ENCODE peak calls at places on chromosomes 1 and 21, in seven cellular contexts. One of them, this sample, is unnamed.
A peak's percentile ranks its signal among the peaks of the same experiment; 100 is the strongest.

GRCh38 chr1:6823822-6824221 is 38.6 kb downstream of the CAMTA1 start:
- DNase-seq in coronary artery: no peak
- DNase-seq in PC-3: no peak
- DNase-seq in brain microvascular endothelial cell: no peak
- DNase-seq in CD8-positive, alpha-beta T cell: no peak
- DNase-seq in ascending aorta: no peak
- DNase-seq in body of pancreas: no peak
- DNase-seq in this sample: no peak

GRCh38 chr1:63435136-63435535 is 67.7 kb downstream of the ALG6 start:
- DNase-seq in coronary artery: no peak
- DNase-seq in PC-3: no peak
- DNase-seq in brain microvascular endothelial cell: no peak
- DNase-seq in CD8-positive, alpha-beta T cell: no peak
- DNase-seq in ascending aorta: no peak
- DNase-seq in body of pancreas: no peak
- DNase-seq in this sample: no peak

GRCh38 chr1:181040284-181040865 is 6.6 kb downstream of the MR1 start:
- DNase-seq in coronary artery: no peak
- DNase-seq in PC-3: no peak
- DNase-seq in brain microvascular endothelial cell: no peak
- DNase-seq in CD8-positive, alpha-beta T cell: no peak
- DNase-seq in ascending aorta: no peak
- DNase-seq in body of pancreas: no peak
- DNase-seq in this sample: no peak

GRCh38 chr1:228098323-228098931 is 4.7 kb downstream of the C1orf35 start:
- DNase-seq in coronary artery: peak; percentile 64
- DNase-seq in PC-3: no peak
- DNase-seq in brain microvascular endothelial cell: no peak
- DNase-seq in CD8-positive, alpha-beta T cell: no peak
- DNase-seq in ascending aorta: no peak
- DNase-seq in body of pancreas: no peak
- DNase-seq in this sample: no peak

GRCh38 chr1:212671342-212672031 is 28.2 kb downstream of the BATF3 start:
- DNase-seq in coronary artery: peak; percentile 68
- DNase-seq in PC-3: peak; percentile 91
- DNase-seq in brain microvascular endothelial cell: peak; percentile 39
- DNase-seq in CD8-positive, alpha-beta T cell: no peak
- DNase-seq in ascending aorta: peak; percentile 22
- DNase-seq in body of pancreas: no peak
- DNase-seq in this sample: peak; percentile 67

GRCh38 chr1:27000817-27001460 is 7.4 kb downstream of the TRNP1 start:
- DNase-seq in coronary artery: no peak
- DNase-seq in PC-3: no peak
- DNase-seq in brain microvascular endothelial cell: peak; percentile 67
- DNase-seq in CD8-positive, alpha-beta T cell: no peak
- DNase-seq in ascending aorta: peak; percentile 58
- DNase-seq in body of pancreas: no peak
- DNase-seq in this sample: no peak

GRCh38 chr1:61472876-61473275 is 252.1 kb downstream of the TM2D1 start:
- DNase-seq in coronary artery: no peak
- DNase-seq in PC-3: peak; percentile 39
- DNase-seq in brain microvascular endothelial cell: no peak
- DNase-seq in CD8-positive, alpha-beta T cell: no peak
- DNase-seq in ascending aorta: no peak
- DNase-seq in body of pancreas: no peak
- DNase-seq in this sample: no peak

GRCh38 chr21:42746593-42747266 is 93.3 kb downstream of the PDE9A start:
- DNase-seq in coronary artery: no peak
- DNase-seq in PC-3: no peak
- DNase-seq in brain microvascular endothelial cell: no peak
- DNase-seq in CD8-positive, alpha-beta T cell: peak; percentile 52
- DNase-seq in ascending aorta: no peak
- DNase-seq in body of pancreas: no peak
- DNase-seq in this sample: peak; percentile 85

GRCh38 chr1:37739222-37739621 is 25.7 kb downstream of the EPHA10 start:
- DNase-seq in coronary artery: no peak
- DNase-seq in PC-3: peak; percentile 96
- DNase-seq in brain microvascular endothelial cell: no peak
- DNase-seq in CD8-positive, alpha-beta T cell: no peak
- DNase-seq in ascending aorta: no peak
- DNase-seq in body of pancreas: peak; percentile 77
- DNase-seq in this sample: no peak

GRCh38 chr1:10980094-10980577 is 32.3 kb upstream of the TARDBP start:
- DNase-seq in coronary artery: peak; percentile 89
- DNase-seq in PC-3: peak; percentile 76
- DNase-seq in brain microvascular endothelial cell: peak; percentile 45
- DNase-seq in CD8-positive, alpha-beta T cell: no peak
- DNase-seq in ascending aorta: peak; percentile 38
- DNase-seq in body of pancreas: peak; percentile 95
- DNase-seq in this sample: peak; percentile 86

GRCh38 chr1:184419734-184420161 is 32.9 kb downstream of the C1orf21 start:
- DNase-seq in coronary artery: no peak
- DNase-seq in PC-3: peak; percentile 68
- DNase-seq in brain microvascular endothelial cell: no peak
- DNase-seq in CD8-positive, alpha-beta T cell: no peak
- DNase-seq in ascending aorta: no peak
- DNase-seq in body of pancreas: no peak
- DNase-seq in this sample: no peak

GRCh38 chr21:35179990-35180557 is 131.0 kb upstream of the RUNX1 start:
- DNase-seq in coronary artery: no peak
- DNase-seq in PC-3: peak; percentile 91
- DNase-seq in brain microvascular endothelial cell: peak; percentile 55
- DNase-seq in CD8-positive, alpha-beta T cell: no peak
- DNase-seq in ascending aorta: no peak
- DNase-seq in body of pancreas: no peak
- DNase-seq in this sample: no peak

GRCh38 chr1:160708821-160709220 is 2.8 kb downstream of the CD48 start:
- DNase-seq in coronary artery: no peak
- DNase-seq in PC-3: no peak
- DNase-seq in brain microvascular endothelial cell: no peak
- DNase-seq in CD8-positive, alpha-beta T cell: no peak
- DNase-seq in ascending aorta: no peak
- DNase-seq in body of pancreas: no peak
- DNase-seq in this sample: no peak

GRCh38 chr1:46413596-46413985 is 19.5 kb downstream of the FAAH start:
- DNase-seq in coronary artery: no peak
- DNase-seq in PC-3: no peak
- DNase-seq in brain microvascular endothelial cell: peak; percentile 11
- DNase-seq in CD8-positive, alpha-beta T cell: peak; percentile 8
- DNase-seq in ascending aorta: no peak
- DNase-seq in body of pancreas: no peak
- DNase-seq in this sample: peak; percentile 36

GRCh38 chr1:57304591-57304990 is 119.3 kb downstream of the DAB1 start:
- DNase-seq in coronary artery: no peak
- DNase-seq in PC-3: no peak
- DNase-seq in brain microvascular endothelial cell: no peak
- DNase-seq in CD8-positive, alpha-beta T cell: no peak
- DNase-seq in ascending aorta: no peak
- DNase-seq in body of pancreas: no peak
- DNase-seq in this sample: no peak

GRCh38 chr1:231236131-231236571 is 4.9 kb upstream of the GNPAT start:
- DNase-seq in coronary artery: no peak
- DNase-seq in PC-3: no peak
- DNase-seq in brain microvascular endothelial cell: no peak
- DNase-seq in CD8-positive, alpha-beta T cell: no peak
- DNase-seq in ascending aorta: no peak
- DNase-seq in body of pancreas: no peak
- DNase-seq in this sample: no peak

DNA sequence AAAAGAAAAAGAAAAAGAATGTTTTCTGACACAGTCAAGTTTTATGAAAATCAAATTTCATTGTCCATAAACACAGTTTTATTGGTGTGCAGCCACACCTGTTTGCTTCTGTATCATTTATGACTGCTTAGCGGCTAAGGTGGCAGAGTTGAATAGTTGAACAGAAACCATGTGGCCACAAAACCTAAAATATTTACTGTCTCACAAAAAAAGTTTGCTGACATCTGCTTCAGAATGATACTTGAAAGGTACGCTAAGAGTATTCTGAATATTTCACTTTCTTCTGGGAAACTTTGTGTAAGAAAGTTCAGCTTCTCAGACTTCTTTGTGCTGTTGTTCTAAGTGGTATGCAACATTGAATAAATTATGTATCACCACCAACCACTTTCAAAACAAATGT is 6.2 kb downstream of the KCNK1 start:
- DNase-seq in coronary artery: no peak
- DNase-seq in PC-3: peak; percentile 37
- DNase-seq in brain microvascular endothelial cell: no peak
- DNase-seq in CD8-positive, alpha-beta T cell: no peak
- DNase-seq in ascending aorta: no peak
- DNase-seq in body of pancreas: no peak
- DNase-seq in this sample: no peak
- H3K4me3 ChIP-seq in coronary artery: no peak overlapping the region
- H3K4me3 ChIP-seq in PC-3: no peak overlapping the region
- H3K4me3 ChIP-seq in brain microvascular endothelial cell: no peak overlapping the region
- H3K4me3 ChIP-seq in CD8-positive, alpha-beta T cell: no peak overlapping the region
- H3K4me3 ChIP-seq in ascending aorta: no peak overlapping the region
- H3K4me3 ChIP-seq in body of pancreas: no peak overlapping the region
- H3K4me3 ChIP-seq in this sample: no peak overlapping the region

DNA sequence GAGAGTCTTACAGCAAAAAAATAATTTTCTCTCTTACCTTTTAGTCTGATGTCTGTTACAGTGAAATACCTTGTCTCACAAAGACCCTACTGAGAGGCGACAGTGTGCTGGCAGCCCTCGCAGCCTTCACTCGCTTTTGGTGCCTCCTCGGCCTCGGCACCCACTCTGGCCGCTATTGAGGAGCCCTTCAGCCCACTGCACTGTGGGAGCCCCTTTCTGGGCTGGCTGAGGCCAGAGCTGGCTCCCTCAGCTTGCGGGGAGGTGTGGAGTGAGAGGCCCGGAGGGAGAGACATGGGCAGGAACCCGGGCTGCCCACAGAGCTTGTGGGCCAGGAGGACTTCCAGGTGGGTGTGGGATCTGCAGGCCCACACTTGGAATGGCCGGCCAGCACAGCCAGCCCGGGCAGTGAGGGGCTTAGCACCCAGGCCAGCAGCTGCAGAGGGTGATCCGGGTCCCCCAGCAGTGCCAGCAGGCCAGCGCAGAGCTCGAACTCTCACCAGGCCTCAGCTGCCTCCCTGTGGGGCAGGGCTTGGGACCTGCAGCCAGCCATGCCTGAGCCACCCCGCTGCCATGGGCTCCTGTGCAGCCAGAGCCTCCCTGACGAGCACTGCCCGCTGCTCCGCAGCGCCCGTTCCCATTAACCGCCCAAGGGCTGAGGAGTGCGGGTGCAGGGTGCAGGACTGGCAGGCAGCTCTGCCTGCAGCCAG is 10.8 kb upstream of the CFHR1 start:
- DNase-seq in coronary artery: no peak
- DNase-seq in PC-3: no peak
- DNase-seq in brain microvascular endothelial cell: no peak
- DNase-seq in CD8-positive, alpha-beta T cell: no peak
- DNase-seq in ascending aorta: no peak
- DNase-seq in body of pancreas: no peak
- DNase-seq in this sample: no peak
- H3K27ac ChIP-seq in coronary artery: no peak overlapping the region
- H3K27ac ChIP-seq in PC-3: no peak overlapping the region
- H3K27ac ChIP-seq in brain microvascular endothelial cell: no peak overlapping the region
- H3K27ac ChIP-seq in CD8-positive, alpha-beta T cell: no peak overlapping the region
- H3K27ac ChIP-seq in ascending aorta: no peak overlapping the region
- H3K27ac ChIP-seq in body of pancreas: no peak overlapping the region
- H3K27ac ChIP-seq in this sample: no peak overlapping the region

DNA sequence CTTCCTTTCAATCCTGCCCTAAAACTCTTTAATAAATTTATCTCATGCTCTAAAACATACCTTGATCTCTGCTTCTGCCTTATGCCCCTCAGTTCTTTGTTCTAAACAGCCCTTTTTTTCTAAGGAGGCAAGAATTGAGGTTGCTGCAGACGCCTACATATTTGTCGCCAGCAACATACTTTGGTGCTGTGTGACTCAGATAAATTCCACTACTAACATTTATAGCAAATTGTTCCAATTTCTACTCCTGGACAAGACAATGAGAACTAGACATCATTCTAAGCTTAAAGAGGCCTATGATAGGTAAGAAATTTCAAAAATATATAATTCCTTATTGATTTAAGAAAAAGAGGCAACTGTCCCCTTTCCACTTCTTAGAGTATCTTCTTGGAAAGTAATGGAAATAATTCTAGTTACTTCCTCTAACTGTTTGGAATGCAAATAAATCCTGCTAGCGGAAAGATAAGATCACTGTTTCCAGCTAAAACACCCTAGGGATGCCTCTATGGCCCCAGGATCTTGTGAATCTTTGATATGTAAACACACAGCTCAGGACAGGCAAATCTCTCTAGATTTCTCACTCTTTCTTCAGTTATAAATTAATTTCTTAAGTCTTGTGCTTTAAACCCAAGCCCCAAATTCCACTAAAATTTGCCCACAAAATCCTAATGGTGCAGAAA is 869.1 kb downstream of the KCNT2 start:
- DNase-seq in coronary artery: no peak
- DNase-seq in PC-3: peak; percentile 14
- DNase-seq in brain microvascular endothelial cell: no peak
- DNase-seq in CD8-positive, alpha-beta T cell: no peak
- DNase-seq in ascending aorta: no peak
- DNase-seq in body of pancreas: no peak
- DNase-seq in this sample: no peak
- TF ChIP-seq CTCF in coronary artery: no peak
- TF ChIP-seq CTCF in PC-3: no peak
- TF ChIP-seq CTCF in brain microvascular endothelial cell: no peak
- TF ChIP-seq CTCF in CD8-positive, alpha-beta T cell: no peak
- TF ChIP-seq CTCF in ascending aorta: no peak
- TF ChIP-seq CTCF in body of pancreas: no peak
- TF ChIP-seq CTCF in this sample: no peak

DNA sequence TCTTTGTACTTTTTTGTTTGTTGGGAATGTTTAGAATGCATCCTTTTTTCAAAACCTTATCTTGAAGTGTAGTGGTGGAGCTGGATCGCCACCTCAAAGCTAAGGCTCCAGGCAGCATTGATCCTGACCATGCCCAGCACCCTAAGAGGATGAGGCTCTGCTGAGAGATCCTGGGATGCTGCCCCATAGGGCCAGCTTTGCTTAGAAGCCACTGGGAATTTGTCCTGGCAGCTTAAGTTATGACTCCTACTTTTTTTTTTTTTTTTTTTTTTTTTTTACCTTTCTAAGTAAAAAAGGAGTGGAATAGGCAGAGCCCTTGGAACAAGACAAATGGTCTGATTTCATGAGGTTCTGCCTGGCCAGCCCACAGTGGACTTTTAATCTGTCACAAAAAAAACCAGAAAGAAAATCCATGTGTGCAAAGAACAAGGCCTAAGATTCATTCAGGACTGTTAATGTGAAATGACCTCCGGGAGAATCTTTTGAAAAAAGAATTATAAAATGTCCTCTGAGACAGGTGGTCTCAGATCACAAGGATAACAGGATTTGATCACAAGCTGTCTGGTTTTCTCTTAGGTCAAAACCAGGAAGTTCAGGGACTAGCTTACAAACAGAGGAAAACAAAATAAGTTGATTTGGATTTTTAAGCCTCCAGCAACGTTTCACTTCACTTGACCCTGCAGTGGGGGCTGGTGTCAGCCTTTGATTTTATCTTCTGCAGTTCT is 26.0 kb upstream of the RAP1A start:
- DNase-seq in coronary artery: no peak
- DNase-seq in PC-3: no peak
- DNase-seq in brain microvascular endothelial cell: no peak
- DNase-seq in CD8-positive, alpha-beta T cell: no peak
- DNase-seq in ascending aorta: no peak
- DNase-seq in body of pancreas: no peak
- DNase-seq in this sample: no peak
- H3K4me3 ChIP-seq in coronary artery: peak overlapping the region; percentile 41
- H3K4me3 ChIP-seq in PC-3: peak overlapping the region; percentile 46
- H3K4me3 ChIP-seq in brain microvascular endothelial cell: no peak overlapping the region
- H3K4me3 ChIP-seq in CD8-positive, alpha-beta T cell: peak overlapping the region; percentile 38
- H3K4me3 ChIP-seq in ascending aorta: peak overlapping the region; percentile 27
- H3K4me3 ChIP-seq in body of pancreas: no peak overlapping the region
- H3K4me3 ChIP-seq in this sample: no peak overlapping the region